ENCODE peak calls at places on chromosomes 3 and 15, in six cellular contexts. S, J, P, E, G and Y are unnamed samples.

GRCh38 chr3:64743166-64743565 is 55.4 kb upstream of the ADAMTS9 start:
- DNase-seq in S (no peak), J (no peak), P (no peak), E (no peak), G (no peak), Y (no peak)

GRCh38 chr15:40909662-40910625 is 15.7 kb downstream of the VPS18 start:
- DNase-seq in S (no peak), J (no peak), P (no peak), E (peak), G (no peak), Y (no peak)

GRCh38 chr15:101105059-101105851 is 146.6 kb downstream of the CHSY1 start:
- DNase-seq in S (no peak), J (no peak), P (no peak), E (no peak), G (no peak), Y (no peak)

GRCh38 chr3:30300844-30301243 is 305.6 kb upstream of the TGFBR2 start:
- DNase-seq in S (no peak), J (no peak), P (no peak), E (peak), G (no peak), Y (no peak)

GRCh38 chr15:28929200-28929599 is 43.4 kb downstream of the APBA2 start:
- DNase-seq in S (no peak), J (no peak), P (no peak), E (no peak), G (no peak), Y (no peak)

GRCh38 chr3:49723301-49723630 is 485 bp downstream of the GMPPB start:
- DNase-seq in S (peak), J (peak), P (peak), E (peak), G (peak), Y (peak)

GRCh38 chr15:87365221-87365620 is 891.3 kb downstream of the NTRK3 start:
- DNase-seq in S (no peak), J (no peak), P (no peak), E (no peak), G (no peak), Y (no peak)

GRCh38 chr3:155321418-155321817 is 27.9 kb upstream of the STRIT1 start:
- DNase-seq in S (no peak), J (no peak), P (no peak), E (no peak), G (no peak), Y (no peak)

GRCh38 chr3:41073190-41073589 is 126.1 kb upstream of the CTNNB1 start:
- DNase-seq in S (no peak), J (no peak), P (no peak), E (no peak), G (no peak), Y (no peak)

GRCh38 chr3:46334911-46335478 is 18.9 kb upstream of the CCR2 start:
- DNase-seq in S (no peak), J (peak), P (peak), E (no peak), G (no peak), Y (no peak)

GRCh38 chr15:36936652-36937051 is 163.7 kb downstream of the MEIS2 start:
- DNase-seq in S (no peak), J (no peak), P (no peak), E (no peak), G (no peak), Y (no peak)

GRCh38 chr3:184186184-184186901 is at the start of gene ABCF3:
- DNase-seq in S (peak), J (peak), P (no peak), E (no peak), G (no peak), Y (peak)

GRCh38 chr3:196186661-196187573 is 24.3 kb downstream of the ZDHHC19 start:
- DNase-seq in S (peak), J (no peak), P (peak), E (peak), G (peak), Y (no peak)

GRCh38 chr3:37907906-37908305 is 46.2 kb downstream of the CTDSPL start:
- DNase-seq in S (peak), J (no peak), P (peak), E (peak), G (no peak), Y (no peak)

GRCh38 chr3:62046326-62046725 is 327.0 kb downstream of the FEZF2 start:
- DNase-seq in S (no peak), J (no peak), P (no peak), E (no peak), G (no peak), Y (no peak)

GRCh38 chr15:37740623-37741141 is 193.8 kb upstream of the TMCO5A start:
- DNase-seq in S (no peak), J (no peak), P (no peak), E (no peak), G (no peak), Y (no peak)

GRCh38 chr3:196053487-196053886 is 28.4 kb downstream of the TFRC start:
- DNase-seq in S (no peak), J (peak), P (no peak), E (no peak), G (no peak), Y (no peak)

GRCh38 chr3:197516517-197516889 is 39.3 kb downstream of the BDH1 start:
- DNase-seq in S (no peak), J (peak), P (no peak), E (no peak), G (no peak), Y (no peak)

GRCh38 chr15:76058714-76059319 is 968 bp upstream of the TMEM266 start:
- DNase-seq in S (no peak), J (no peak), P (no peak), E (peak), G (peak), Y (no peak)

GRCh38 chr3:109117939-109118338 is at the start of gene MORC1:
- DNase-seq in S (no peak), J (no peak), P (no peak), E (no peak), G (no peak), Y (no peak)

GRCh38 chr3:31407665-31408064 is 125.1 kb upstream of the STT3B start:
- DNase-seq in S (no peak), J (no peak), P (no peak), E (no peak), G (no peak), Y (no peak)

GRCh38 chr15:52071570-52071969 is 41.0 kb downstream of the BCL2L10 start:
- DNase-seq in S (no peak), J (peak), P (no peak), E (no peak), G (no peak), Y (peak)

GRCh38 chr3:126104742-126105605 is 21.1 kb upstream of the SLC41A3 start:
- DNase-seq in S (no peak), J (no peak), P (no peak), E (no peak), G (no peak), Y (peak)

GRCh38 chr3:174000675-174001074 is 603.1 kb downstream of the NLGN1 start:
- DNase-seq in S (no peak), J (no peak), P (no peak), E (no peak), G (no peak), Y (no peak)

GRCh38 chr3:89635137-89635536 is 527.7 kb downstream of the EPHA3 start:
- DNase-seq in S (no peak), J (no peak), P (no peak), E (no peak), G (no peak), Y (no peak)

GRCh38 chr3:61788623-61789507 is 227.5 kb downstream of the PTPRG start:
- DNase-seq in S (no peak), J (no peak), P (no peak), E (no peak), G (no peak), Y (no peak)

GRCh38 chr3:20236603-20237002 is 50.6 kb upstream of the SGO1 start:
- DNase-seq in S (no peak), J (no peak), P (no peak), E (no peak), G (no peak), Y (no peak)

GRCh38 chr3:20225769-20226168 is 39.8 kb upstream of the SGO1 start:
- DNase-seq in S (peak), J (peak), P (peak), E (peak), G (no peak), Y (no peak)

GRCh38 chr3:20232906-20233305 is 46.9 kb upstream of the SGO1 start:
- DNase-seq in S (no peak), J (no peak), P (no peak), E (no peak), G (no peak), Y (no peak)

GRCh38 chr3:20235796-20236195 is 49.8 kb upstream of the SGO1 start:
- DNase-seq in S (no peak), J (no peak), P (peak), E (no peak), G (no peak), Y (no peak)

DNA sequence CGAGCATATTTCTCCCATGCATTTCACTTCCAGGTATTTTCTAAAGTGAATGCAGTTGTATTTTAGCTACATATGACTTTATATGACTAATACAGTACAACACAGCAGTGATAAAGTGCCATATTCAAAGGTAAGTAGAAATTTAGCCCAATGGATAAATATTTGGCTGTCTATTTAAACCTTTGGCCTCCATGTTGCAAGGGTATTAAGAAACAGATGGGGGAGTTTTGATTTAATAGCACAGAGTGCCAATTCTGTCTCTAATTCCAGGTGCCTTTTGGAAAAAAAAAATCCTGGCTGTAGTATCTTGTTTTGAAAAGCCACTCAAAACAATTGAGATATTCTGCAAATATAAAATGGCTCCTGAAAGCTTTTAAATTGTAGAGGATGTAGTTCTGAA is 44.9 kb upstream of the SGO1 start:
- DNase-seq in S (no peak), J (no peak), P (no peak), E (no peak), G (no peak), Y (no peak)
- H3K27ac ChIP-seq in S (no peak), J (no peak), P (no peak), E (no peak), G (no peak), Y (no peak)

GRCh38 chr15:77632760-77633133 is at the start of gene LINGO1:
- DNase-seq in S (no peak), J (no peak), P (no peak), E (peak), G (peak), Y (no peak)
- H3K27ac ChIP-seq in S (no peak), J (no peak), P (no peak), E (no peak), G (peak), Y (no peak)

GRCh38 chr3:151839313-151839631 is 25.4 kb downstream of the AADAC start:
- DNase-seq in S (no peak), J (no peak), P (no peak), E (peak), G (no peak), Y (no peak)

GRCh38 chr3:151838574-151839312 is 24.8 kb downstream of the AADAC start:
- DNase-seq in S (peak), J (peak), P (peak), E (peak), G (no peak), Y (no peak)

GRCh38 chr3:151841801-151842200 is 27.9 kb downstream of the AADAC start:
- DNase-seq in S (no peak), J (no peak), P (no peak), E (no peak), G (no peak), Y (no peak)

GRCh38 chr3:151845506-151845905 is 27.9 kb upstream of the SUCNR1 start:
- DNase-seq in S (no peak), J (no peak), P (no peak), E (no peak), G (no peak), Y (no peak)

DNA sequence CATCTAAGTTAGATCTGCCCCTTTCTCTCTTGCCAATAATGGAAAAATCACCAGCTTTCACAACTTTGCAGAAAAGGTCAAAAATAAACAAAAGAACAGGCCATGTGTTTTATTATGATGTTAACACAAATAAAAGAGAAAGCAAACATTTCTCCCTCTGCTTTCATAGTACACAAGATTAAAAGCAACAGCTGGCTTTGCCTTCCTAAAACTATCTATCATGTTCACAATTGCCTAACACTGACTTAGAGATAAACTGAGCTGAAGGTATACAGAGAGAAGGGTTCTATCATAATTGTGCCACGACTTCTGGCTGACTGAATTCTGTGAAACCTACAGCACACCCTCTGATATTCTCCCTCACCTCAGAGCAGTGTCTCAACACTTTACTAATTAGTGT is 29.4 kb downstream of the AADAC start:
- DNase-seq in S (no peak), J (no peak), P (no peak), E (no peak), G (no peak), Y (no peak)
- H3K27ac ChIP-seq in S (no peak), J (no peak), P (no peak), E (no peak), G (no peak), Y (no peak)

GRCh38 chr15:74784854-74785715 is 3.2 kb downstream of the CSK start:
- DNase-seq in S (no peak), J (no peak), P (peak), E (no peak), G (no peak), Y (peak)
- H3K27ac ChIP-seq in S (peak), J (no peak), P (peak), E (no peak), G (peak), Y (peak)

DNA sequence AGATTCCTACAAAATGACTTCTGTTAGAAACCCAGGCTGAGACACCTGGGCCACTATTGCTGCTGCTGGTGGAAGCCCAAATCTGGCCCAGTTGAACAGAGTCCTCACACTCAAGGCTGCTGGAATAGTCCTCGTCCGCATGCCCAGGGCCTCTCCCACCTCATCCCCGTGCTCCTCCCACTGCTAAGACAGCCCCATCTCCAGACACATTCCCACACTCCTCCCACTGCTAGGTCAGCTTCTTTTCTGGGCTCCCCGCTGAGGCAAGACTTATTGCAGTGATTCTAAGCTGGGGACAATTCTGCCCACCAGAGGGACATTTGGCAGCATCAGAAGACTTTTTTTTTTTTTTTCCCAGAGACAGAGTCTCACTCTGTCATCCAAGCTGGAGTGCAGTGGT is 35.2 kb downstream of the POC1A start:
- DNase-seq in S (no peak), J (no peak), P (no peak), E (no peak), G (no peak), Y (no peak)
- H3K27ac ChIP-seq in S (no peak), J (no peak), P (no peak), E (no peak), G (peak), Y (no peak)

GRCh38 chr15:56640127-56640526 is 93.2 kb downstream of the ZNF280D start:
- DNase-seq in S (no peak), J (no peak), P (no peak), E (peak), G (no peak), Y (no peak)
- H3K27ac ChIP-seq in S (no peak), J (no peak), P (no peak), E (no peak), G (no peak), Y (no peak)